ENCODE peak calls at places on chromosomes 12 and 14, in four cellular contexts. I, H, L and V are unnamed samples.

GRCh38 chr12:119992129-119992705 is 3.2 kb downstream of the BICDL1 start:
- DNase-seq in I (no peak), H (no peak), L (no peak), V (no peak)

GRCh38 chr12:54028324-54029201 is at the start of gene HOXC6:
- DNase-seq in I (no peak), H (no peak), L (no peak), V (no peak)

GRCh38 chr14:69398818-69399210 is 322 bp downstream of the SLC39A9 start:
- DNase-seq in I (no peak), H (no peak), L (no peak), V (no peak)

GRCh38 chr12:4449862-4450222 is 4.2 kb upstream of the FGF6 start:
- DNase-seq in I (no peak), H (no peak), L (no peak), V (no peak)

GRCh38 chr12:29026419-29026818 is 122.7 kb upstream of the FAR2 start:
- DNase-seq in I (no peak), H (no peak), L (no peak), V (no peak)

GRCh38 chr12:33588082-33588712 is 148.6 kb upstream of the SYT10 start:
- DNase-seq in I (no peak), H (no peak), L (no peak), V (no peak)

GRCh38 chr12:92144631-92145480 is 790 bp downstream of the BTG1 start:
- DNase-seq in I (peak; percentile 46), H (peak; percentile 61), L (no peak), V (peak; percentile 76)

GRCh38 chr14:104981699-104982541 is 3.7 kb upstream of the CLBA1 start:
- DNase-seq in I (no peak), H (no peak), L (no peak), V (no peak)

GRCh38 chr12:64099430-64099829 is 122.7 kb downstream of the KICS2 start:
- DNase-seq in I (no peak), H (no peak), L (peak; percentile 68), V (no peak)

GRCh38 chr12:75658826-75659823 is 147.7 kb upstream of the KRR1 start:
- DNase-seq in I (peak; percentile 10), H (no peak), L (peak; percentile 35), V (peak; percentile 55)

GRCh38 chr12:19689801-19690472 is 250.6 kb downstream of the AEBP2 start:
- DNase-seq in I (no peak), H (no peak), L (no peak), V (no peak)

GRCh38 chr14:51224551-51224950 is 15.5 kb upstream of the TMX1 start:
- DNase-seq in I (no peak), H (no peak), L (no peak), V (no peak)

GRCh38 chr12:12083688-12084087 is 12.9 kb downstream of the BCL2L14 start:
- DNase-seq in I (no peak), H (no peak), L (no peak), V (no peak)

GRCh38 chr14:33404054-33404453 is 465.4 kb downstream of the NPAS3 start:
- DNase-seq in I (no peak), H (no peak), L (peak; percentile 96), V (no peak)

GRCh38 chr12:51869931-51870330 is 18.0 kb upstream of the ANKRD33 start:
- DNase-seq in I (no peak), H (no peak), L (no peak), V (no peak)

GRCh38 chr12:51085757-51086156 is 2.4 kb upstream of the CSRNP2 start:
- DNase-seq in I (no peak), H (no peak), L (no peak), V (no peak)

GRCh38 chr14:59728294-59728693 is 142.3 kb downstream of the RTN1 start:
- DNase-seq in I (no peak), H (no peak), L (no peak), V (no peak)

GRCh38 chr14:31777312-31777711 is 216.1 kb downstream of the NUBPL start:
- DNase-seq in I (no peak), H (no peak), L (no peak), V (no peak)

GRCh38 chr14:90421621-90422020 is 24.8 kb downstream of the CALM1 start:
- DNase-seq in I (no peak), H (no peak), L (no peak), V (no peak)

GRCh38 chr12:121614872-121615467 is 11.4 kb upstream of the ORAI1 start:
- DNase-seq in I (no peak), H (no peak), L (no peak), V (no peak)

GRCh38 chr14:59150990-59151389 is 37.5 kb upstream of the DAAM1 start:
- DNase-seq in I (no peak), H (no peak), L (no peak), V (no peak)

GRCh38 chr12:76777765-76778216 is 13.9 kb downstream of the ZDHHC17 start:
- DNase-seq in I (no peak), H (no peak), L (no peak), V (no peak)